ENCODE peak calls at places on chromosomes 1 and 21, in eight cellular contexts. One of them, this sample, is unnamed.
A peak's percentile ranks its signal among the peaks of the same experiment; 100 is the strongest.

GRCh38 chr1:94660994-94661393 is 119.4 kb upstream of the F3 start:
- DNase-seq in choroid plexus epithelial cell: no peak
- DNase-seq in fibroblast of mammary gland: no peak
- DNase-seq in HCT116: no peak
- DNase-seq in HAP-1: peak; percentile 86
- DNase-seq in uterus: no peak
- DNase-seq in breast epithelium: no peak
- DNase-seq in left ventricle myocardium inferior: no peak
- DNase-seq in this sample: no peak

GRCh38 chr1:56477164-56478111 is 101.9 kb downstream of the PLPP3 start:
- DNase-seq in choroid plexus epithelial cell: peak; percentile 80
- DNase-seq in fibroblast of mammary gland: peak; percentile 59
- DNase-seq in uterus: peak; percentile 73
- DNase-seq in left ventricle myocardium inferior: peak; percentile 80
- DNase-seq in HAP-1: peak; percentile 76
- DNase-seq in HCT116: no peak
- DNase-seq in breast epithelium: no peak
- DNase-seq in this sample: peak; percentile 56

GRCh38 chr1:77271851-77272250 is 10.0 kb upstream of the AK5 start:
- DNase-seq in fibroblast of mammary gland: peak; percentile 83
- DNase-seq in left ventricle myocardium inferior: no peak
- DNase-seq in breast epithelium: no peak
- DNase-seq in HCT116: no peak
- DNase-seq in choroid plexus epithelial cell: peak; percentile 69
- DNase-seq in uterus: no peak
- DNase-seq in HAP-1: no peak
- DNase-seq in this sample: no peak

GRCh38 chr1:206608108-206608698 is 4.1 kb downstream of the EIF2D start:
- DNase-seq in choroid plexus epithelial cell: peak; percentile 57
- DNase-seq in uterus: no peak
- DNase-seq in left ventricle myocardium inferior: no peak
- DNase-seq in breast epithelium: no peak
- DNase-seq in HCT116: peak; percentile 21
- DNase-seq in HAP-1: peak; percentile 67
- DNase-seq in fibroblast of mammary gland: peak; percentile 55
- DNase-seq in this sample: no peak

GRCh38 chr21:14923468-14923867 is 141.3 kb downstream of the NRIP1 start:
- DNase-seq in uterus: no peak
- DNase-seq in HCT116: no peak
- DNase-seq in breast epithelium: no peak
- DNase-seq in fibroblast of mammary gland: peak; percentile 50
- DNase-seq in left ventricle myocardium inferior: no peak
- DNase-seq in choroid plexus epithelial cell: peak; percentile 47
- DNase-seq in HAP-1: no peak
- DNase-seq in this sample: no peak

GRCh38 chr1:205934788-205935187 is 8.5 kb downstream of the SLC26A9 start:
- DNase-seq in breast epithelium: no peak
- DNase-seq in HCT116: no peak
- DNase-seq in HAP-1: no peak
- DNase-seq in uterus: no peak
- DNase-seq in left ventricle myocardium inferior: no peak
- DNase-seq in fibroblast of mammary gland: no peak
- DNase-seq in choroid plexus epithelial cell: no peak
- DNase-seq in this sample: no peak

GRCh38 chr1:160219062-160219929 is 14.1 kb downstream of the PEA15 start:
- DNase-seq in fibroblast of mammary gland: peak; percentile 76
- DNase-seq in uterus: no peak
- DNase-seq in left ventricle myocardium inferior: peak; percentile 38
- DNase-seq in breast epithelium: peak; percentile 61
- DNase-seq in choroid plexus epithelial cell: peak; percentile 82
- DNase-seq in HCT116: peak; percentile 19
- DNase-seq in HAP-1: peak; percentile 37
- DNase-seq in this sample: peak; percentile 65

GRCh38 chr1:79781261-79781660 is 774.7 kb upstream of the ADGRL4 start:
- DNase-seq in breast epithelium: no peak
- DNase-seq in choroid plexus epithelial cell: peak; percentile 6
- DNase-seq in HCT116: no peak
- DNase-seq in HAP-1: no peak
- DNase-seq in fibroblast of mammary gland: peak; percentile 49
- DNase-seq in left ventricle myocardium inferior: no peak
- DNase-seq in uterus: no peak
- DNase-seq in this sample: no peak

GRCh38 chr1:89598450-89599331 is 34.2 kb upstream of the LRRC8C start:
- DNase-seq in HCT116: peak; percentile 26
- DNase-seq in fibroblast of mammary gland: peak; percentile 53
- DNase-seq in uterus: no peak
- DNase-seq in breast epithelium: no peak
- DNase-seq in choroid plexus epithelial cell: peak; percentile 68
- DNase-seq in HAP-1: peak; percentile 70
- DNase-seq in left ventricle myocardium inferior: no peak
- DNase-seq in this sample: no peak

GRCh38 chr1:51541313-51542050 is 22.4 kb upstream of the EPS15 start:
- DNase-seq in HCT116: peak; percentile 77
- DNase-seq in breast epithelium: no peak
- DNase-seq in choroid plexus epithelial cell: no peak
- DNase-seq in HAP-1: no peak
- DNase-seq in left ventricle myocardium inferior: no peak
- DNase-seq in fibroblast of mammary gland: peak; percentile 64
- DNase-seq in uterus: no peak
- DNase-seq in this sample: no peak

GRCh38 chr1:151131832-151132675 is 14.4 kb downstream of the SEMA6C start:
- DNase-seq in breast epithelium: no peak
- DNase-seq in uterus: peak; percentile 59
- DNase-seq in HCT116: no peak
- DNase-seq in HAP-1: no peak
- DNase-seq in choroid plexus epithelial cell: peak; percentile 25
- DNase-seq in left ventricle myocardium inferior: no peak
- DNase-seq in fibroblast of mammary gland: peak; percentile 25
- DNase-seq in this sample: no peak

GRCh38 chr1:63920154-63921117 is 146.6 kb downstream of the ROR1 start:
- DNase-seq in HCT116: no peak
- DNase-seq in choroid plexus epithelial cell: peak; percentile 91
- DNase-seq in fibroblast of mammary gland: peak; percentile 85
- DNase-seq in left ventricle myocardium inferior: no peak
- DNase-seq in breast epithelium: no peak
- DNase-seq in uterus: no peak
- DNase-seq in HAP-1: no peak
- DNase-seq in this sample: no peak

GRCh38 chr21:44750675-44751025 is 39.3 kb upstream of the TSPEAR start:
- DNase-seq in breast epithelium: no peak
- DNase-seq in fibroblast of mammary gland: no peak
- DNase-seq in left ventricle myocardium inferior: no peak
- DNase-seq in uterus: no peak
- DNase-seq in HAP-1: no peak
- DNase-seq in choroid plexus epithelial cell: no peak
- DNase-seq in HCT116: no peak
- DNase-seq in this sample: no peak

GRCh38 chr1:14596591-14596990 is 1.9 kb upstream of the KAZN start:
- DNase-seq in HAP-1: no peak
- DNase-seq in HCT116: no peak
- DNase-seq in choroid plexus epithelial cell: no peak
- DNase-seq in left ventricle myocardium inferior: no peak
- DNase-seq in fibroblast of mammary gland: no peak
- DNase-seq in uterus: no peak
- DNase-seq in breast epithelium: no peak
- DNase-seq in this sample: no peak

GRCh38 chr1:14598498-14599172 is at the start of gene KAZN:
- DNase-seq in fibroblast of mammary gland: no peak
- DNase-seq in left ventricle myocardium inferior: peak; percentile 27
- DNase-seq in choroid plexus epithelial cell: no peak
- DNase-seq in breast epithelium: no peak
- DNase-seq in uterus: no peak
- DNase-seq in HAP-1: peak; percentile 83
- DNase-seq in HCT116: no peak
- DNase-seq in this sample: peak; percentile 66

GRCh38 chr1:14597343-14598006 is 1.0 kb upstream of the KAZN start:
- DNase-seq in left ventricle myocardium inferior: no peak
- DNase-seq in HCT116: no peak
- DNase-seq in uterus: no peak
- DNase-seq in choroid plexus epithelial cell: peak; percentile 15
- DNase-seq in breast epithelium: no peak
- DNase-seq in fibroblast of mammary gland: no peak
- DNase-seq in HAP-1: peak; percentile 39
- DNase-seq in this sample: peak; percentile 57

GRCh38 chr1:14599173-14599754 is 779 bp downstream of the KAZN start:
- DNase-seq in HAP-1: peak; percentile 51
- DNase-seq in uterus: no peak
- DNase-seq in HCT116: no peak
- DNase-seq in left ventricle myocardium inferior: no peak
- DNase-seq in fibroblast of mammary gland: no peak
- DNase-seq in breast epithelium: no peak
- DNase-seq in choroid plexus epithelial cell: no peak
- DNase-seq in this sample: peak; percentile 23

GRCh38 chr1:14598007-14598497 is 433 bp upstream of the KAZN start:
- DNase-seq in HCT116: no peak
- DNase-seq in breast epithelium: no peak
- DNase-seq in uterus: no peak
- DNase-seq in choroid plexus epithelial cell: no peak
- DNase-seq in HAP-1: peak; percentile 71
- DNase-seq in left ventricle myocardium inferior: no peak
- DNase-seq in fibroblast of mammary gland: no peak
- DNase-seq in this sample: no peak
- H3K4me3 ChIP-seq in HCT116: no peak overlapping the region
- H3K4me3 ChIP-seq in breast epithelium: peak overlapping the region; percentile 80
- H3K4me3 ChIP-seq in uterus: no peak overlapping the region
- H3K4me3 ChIP-seq in choroid plexus epithelial cell: no peak overlapping the region
- H3K4me3 ChIP-seq in HAP-1: peak overlapping the region; percentile 53
- H3K4me3 ChIP-seq in left ventricle myocardium inferior: peak overlapping the region; percentile 61
- H3K4me3 ChIP-seq in fibroblast of mammary gland: no peak overlapping the region
- H3K4me3 ChIP-seq in this sample: peak overlapping the region; percentile 63

GRCh38 chr1:23421752-23422312 is 2.7 kb downstream of the TCEA3 start:
- DNase-seq in uterus: peak; percentile 42
- DNase-seq in choroid plexus epithelial cell: peak; percentile 81
- DNase-seq in breast epithelium: no peak
- DNase-seq in HAP-1: no peak
- DNase-seq in left ventricle myocardium inferior: no peak
- DNase-seq in fibroblast of mammary gland: peak; percentile 80
- DNase-seq in HCT116: no peak
- DNase-seq in this sample: no peak

GRCh38 chr1:23423415-23424170 is 955 bp downstream of the TCEA3 start:
- DNase-seq in uterus: peak; percentile 38
- DNase-seq in fibroblast of mammary gland: no peak
- DNase-seq in HAP-1: no peak
- DNase-seq in choroid plexus epithelial cell: no peak
- DNase-seq in breast epithelium: no peak
- DNase-seq in HCT116: no peak
- DNase-seq in left ventricle myocardium inferior: no peak
- DNase-seq in this sample: no peak

GRCh38 chr1:23422313-23422877 is 2.2 kb downstream of the TCEA3 start:
- DNase-seq in uterus: peak; percentile 74
- DNase-seq in HAP-1: peak; percentile 27
- DNase-seq in choroid plexus epithelial cell: peak; percentile 83
- DNase-seq in left ventricle myocardium inferior: peak; percentile 78
- DNase-seq in fibroblast of mammary gland: peak; percentile 78
- DNase-seq in breast epithelium: peak; percentile 61
- DNase-seq in HCT116: no peak
- DNase-seq in this sample: no peak

GRCh38 chr1:23424171-23424959 is at the start of gene TCEA3:
- DNase-seq in uterus: peak; percentile 40
- DNase-seq in HCT116: no peak
- DNase-seq in breast epithelium: no peak
- DNase-seq in HAP-1: no peak
- DNase-seq in left ventricle myocardium inferior: peak; percentile 68
- DNase-seq in choroid plexus epithelial cell: no peak
- DNase-seq in fibroblast of mammary gland: no peak
- DNase-seq in this sample: no peak

GRCh38 chr1:23422955-23423354 is 1.6 kb downstream of the TCEA3 start:
- DNase-seq in fibroblast of mammary gland: no peak
- DNase-seq in breast epithelium: no peak
- DNase-seq in choroid plexus epithelial cell: no peak
- DNase-seq in HCT116: no peak
- DNase-seq in uterus: no peak
- DNase-seq in left ventricle myocardium inferior: no peak
- DNase-seq in HAP-1: no peak
- DNase-seq in this sample: no peak
- H3K4me3 ChIP-seq in fibroblast of mammary gland: no peak overlapping the region
- H3K4me3 ChIP-seq in breast epithelium: peak overlapping the region; percentile 75
- H3K4me3 ChIP-seq in choroid plexus epithelial cell: no peak overlapping the region
- H3K4me3 ChIP-seq in HCT116: no peak overlapping the region
- H3K4me3 ChIP-seq in uterus: no peak overlapping the region
- H3K4me3 ChIP-seq in left ventricle myocardium inferior: peak overlapping the region; percentile 85
- H3K4me3 ChIP-seq in HAP-1: no peak overlapping the region
- H3K4me3 ChIP-seq in this sample: no peak overlapping the region

DNA sequence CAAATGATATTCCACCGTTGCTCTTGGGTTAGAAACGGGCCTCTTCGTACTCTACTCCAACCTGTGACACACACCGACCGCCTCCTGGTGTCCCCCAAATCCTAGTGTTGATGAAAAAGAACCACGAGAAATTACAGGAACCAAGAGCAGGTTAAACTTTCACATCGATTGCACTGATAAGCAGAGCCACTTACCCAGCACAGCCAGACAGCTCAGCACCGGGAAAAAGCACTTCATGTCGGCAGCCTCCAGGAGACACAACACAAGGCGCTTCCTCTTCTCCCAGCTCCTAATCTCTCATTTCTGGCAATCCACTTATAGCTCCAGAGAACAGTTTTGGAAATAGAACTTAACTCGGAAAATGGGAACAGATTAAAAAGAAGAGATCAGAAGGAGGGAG is 1.4 kb downstream of the IGSF3 start:
- DNase-seq in fibroblast of mammary gland: no peak
- DNase-seq in uterus: no peak
- DNase-seq in HAP-1: no peak
- DNase-seq in breast epithelium: no peak
- DNase-seq in HCT116: no peak
- DNase-seq in choroid plexus epithelial cell: peak; percentile 10
- DNase-seq in left ventricle myocardium inferior: no peak
- DNase-seq in this sample: no peak
- H3K4me3 ChIP-seq in fibroblast of mammary gland: no peak overlapping the region
- H3K4me3 ChIP-seq in uterus: no peak overlapping the region
- H3K4me3 ChIP-seq in HAP-1: peak overlapping the region; percentile 68
- H3K4me3 ChIP-seq in breast epithelium: peak overlapping the region; percentile 85
- H3K4me3 ChIP-seq in HCT116: no peak overlapping the region
- H3K4me3 ChIP-seq in choroid plexus epithelial cell: no peak overlapping the region
- H3K4me3 ChIP-seq in left ventricle myocardium inferior: peak overlapping the region; percentile 81
- H3K4me3 ChIP-seq in this sample: peak overlapping the region; percentile 76

GRCh38 chr21:33968998-33969353 is 53.4 kb upstream of the ATP5PO start:
- DNase-seq in HCT116: no peak
- DNase-seq in left ventricle myocardium inferior: no peak
- DNase-seq in uterus: no peak
- DNase-seq in fibroblast of mammary gland: no peak
- DNase-seq in HAP-1: no peak
- DNase-seq in choroid plexus epithelial cell: no peak
- DNase-seq in breast epithelium: no peak
- DNase-seq in this sample: no peak

GRCh38 chr21:33966324-33966949 is 50.8 kb upstream of the ATP5PO start:
- DNase-seq in choroid plexus epithelial cell: no peak
- DNase-seq in HAP-1: no peak
- DNase-seq in breast epithelium: no peak
- DNase-seq in left ventricle myocardium inferior: no peak
- DNase-seq in fibroblast of mammary gland: no peak
- DNase-seq in HCT116: no peak
- DNase-seq in uterus: no peak
- DNase-seq in this sample: no peak

GRCh38 chr21:33969600-33969999 is 54.0 kb upstream of the ATP5PO start:
- DNase-seq in left ventricle myocardium inferior: no peak
- DNase-seq in HAP-1: no peak
- DNase-seq in breast epithelium: no peak
- DNase-seq in uterus: no peak
- DNase-seq in HCT116: no peak
- DNase-seq in fibroblast of mammary gland: no peak
- DNase-seq in choroid plexus epithelial cell: no peak
- DNase-seq in this sample: no peak

GRCh38 chr21:33967086-33967571 is 51.5 kb upstream of the ATP5PO start:
- DNase-seq in uterus: no peak
- DNase-seq in choroid plexus epithelial cell: no peak
- DNase-seq in breast epithelium: no peak
- DNase-seq in HAP-1: no peak
- DNase-seq in left ventricle myocardium inferior: no peak
- DNase-seq in HCT116: no peak
- DNase-seq in fibroblast of mammary gland: no peak
- DNase-seq in this sample: no peak

GRCh38 chr21:33968082-33968997 is 52.7 kb upstream of the ATP5PO start:
- DNase-seq in breast epithelium: no peak
- DNase-seq in HAP-1: peak; percentile 27
- DNase-seq in choroid plexus epithelial cell: peak; percentile 61
- DNase-seq in left ventricle myocardium inferior: no peak
- DNase-seq in fibroblast of mammary gland: peak; percentile 78
- DNase-seq in HCT116: no peak
- DNase-seq in uterus: no peak
- DNase-seq in this sample: no peak
- H3K4me3 ChIP-seq in breast epithelium: no peak overlapping the region
- H3K4me3 ChIP-seq in HAP-1: no peak overlapping the region
- H3K4me3 ChIP-seq in choroid plexus epithelial cell: no peak overlapping the region
- H3K4me3 ChIP-seq in left ventricle myocardium inferior: no peak overlapping the region
- H3K4me3 ChIP-seq in fibroblast of mammary gland: no peak overlapping the region
- H3K4me3 ChIP-seq in HCT116: no peak overlapping the region
- H3K4me3 ChIP-seq in uterus: no peak overlapping the region
- H3K4me3 ChIP-seq in this sample: no peak overlapping the region